ENCODE peak calls at places on chromosomes 11 and 22, in seven cellular contexts. R, E, Q, I, Y, A and T are unnamed samples. For H3K4me1, the result is how much of the 10 kb centered on the place peaks cover.

GRCh38 chr11:74701351-74701750 is 29.9 kb downstream of the CHRDL2 start:
- DNase-seq in R (no peak), E (no peak), Q (no peak), I (no peak), Y (no peak), A (no peak), T (no peak)

GRCh38 chr11:101706541-101706940 is 122.7 kb upstream of the TRPC6 start:
- DNase-seq in R (no peak), E (no peak), Q (no peak), I (no peak), Y (no peak), A (no peak), T (no peak)

GRCh38 chr11:11027271-11027670 is 169.4 kb upstream of the ZBED5 start:
- DNase-seq in R (no peak), E (no peak), Q (no peak), I (no peak), Y (no peak), A (no peak), T (no peak)

GRCh38 chr11:9273430-9274336 is 8.5 kb upstream of the DENND5A start:
- DNase-seq in R (no peak), E (no peak), Q (no peak), I (no peak), Y (no peak), A (no peak), T (no peak)

GRCh38 chr11:2534131-2534956 is 89.5 kb downstream of the KCNQ1 start:
- DNase-seq in R (no peak), E (no peak), Q (peak), I (no peak), Y (peak), A (no peak), T (no peak)

GRCh38 chr22:44271010-44271500 is 41.7 kb downstream of the SHISAL1 start:
- DNase-seq in R (no peak), E (no peak), Q (no peak), I (no peak), Y (no peak), A (no peak), T (no peak)

GRCh38 chr11:116500833-116501622 is 271.8 kb downstream of the BUD13 start:
- DNase-seq in R (no peak), E (no peak), Q (no peak), I (no peak), Y (no peak), A (no peak), T (no peak)

GRCh38 chr11:130523609-130524008 is 75.2 kb downstream of the ADAMTS15 start:
- DNase-seq in R (no peak), E (no peak), Q (no peak), I (no peak), Y (peak), A (no peak), T (no peak)

GRCh38 chr11:11113676-11114075 is 239.4 kb downstream of the CSNK2A3 start:
- DNase-seq in R (no peak), E (no peak), Q (no peak), I (no peak), Y (no peak), A (no peak), T (no peak)

GRCh38 chr11:65560555-65561418 is 2.6 kb upstream of the LTBP3 start:
- DNase-seq in R (peak), E (peak), Q (peak), I (peak), Y (peak), A (no peak), T (no peak)

GRCh38 chr11:67530282-67530592 is 7.0 kb upstream of the CABP2 start:
- DNase-seq in R (no peak), E (no peak), Q (no peak), I (no peak), Y (no peak), A (no peak), T (no peak)

GRCh38 chr11:111718436-111719325 is 47.5 kb downstream of the PPP2R1B start:
- DNase-seq in R (no peak), E (peak), Q (peak), I (no peak), Y (peak), A (no peak), T (no peak)

GRCh38 chr11:113350646-113351045 is 36.3 kb downstream of the TTC12 start:
- DNase-seq in R (no peak), E (no peak), Q (no peak), I (no peak), Y (no peak), A (no peak), T (no peak)

GRCh38 chr22:19772422-19772672 is 11.8 kb downstream of the TBX1 start:
- DNase-seq in R (no peak), E (no peak), Q (no peak), I (no peak), Y (no peak), A (no peak), T (no peak)

GRCh38 chr22:32858121-32858703 is 56.7 kb downstream of the TIMP3 start:
- DNase-seq in R (no peak), E (no peak), Q (no peak), I (no peak), Y (no peak), A (no peak), T (no peak)

GRCh38 chr22:28589102-28589501 is 90.5 kb downstream of the TTC28 start:
- DNase-seq in R (no peak), E (no peak), Q (no peak), I (no peak), Y (no peak), A (no peak), T (no peak)

GRCh38 chr11:8732748-8733241 is 50.2 kb downstream of the RPL27A start:
- DNase-seq in R (peak), E (no peak), Q (no peak), I (no peak), Y (peak), A (no peak), T (no peak)

GRCh38 chr22:17266261-17266971 is 47.2 kb upstream of the ADA2 start:
- DNase-seq in R (peak), E (peak), Q (peak), I (no peak), Y (no peak), A (no peak), T (no peak)

GRCh38 chr11:108733479-108734116 is 68.7 kb downstream of the DDX10 start:
- DNase-seq in R (no peak), E (no peak), Q (no peak), I (no peak), Y (no peak), A (no peak), T (no peak)

GRCh38 chr11:36719708-36720107 is 121.7 kb upstream of the RAG2 start:
- DNase-seq in R (no peak), E (no peak), Q (no peak), I (no peak), Y (no peak), A (no peak), T (no peak)

GRCh38 chr11:100434821-100435641 is 252.1 kb upstream of the ARHGAP42 start:
- DNase-seq in R (no peak), E (no peak), Q (peak), I (no peak), Y (no peak), A (no peak), T (no peak)

GRCh38 chr11:92050305-92050704 is 174.3 kb upstream of the FAT3 start:
- DNase-seq in R (no peak), E (no peak), Q (no peak), I (no peak), Y (no peak), A (no peak), T (no peak)

GRCh38 chr11:109029927-109030326 is 365.1 kb downstream of the DDX10 start:
- DNase-seq in R (no peak), E (no peak), Q (no peak), I (no peak), Y (no peak), A (no peak), T (no peak)

GRCh38 chr11:76155455-76156232 is 50.7 kb downstream of the WNT11 start:
- DNase-seq in R (no peak), E (no peak), Q (no peak), I (no peak), Y (no peak), A (no peak), T (no peak)

GRCh38 chr22:40387758-40388157 is 17.4 kb downstream of the SGSM3 start:
- DNase-seq in R (no peak), E (peak), Q (peak), I (no peak), Y (no peak), A (no peak), T (no peak)

GRCh38 chr11:35373284-35373933 is 45.9 kb downstream of the SLC1A2 start:
- DNase-seq in R (no peak), E (peak), Q (peak), I (no peak), Y (no peak), A (no peak), T (no peak)

GRCh38 chr11:3133456-3134217 is 31.5 kb downstream of the OSBPL5 start:
- DNase-seq in R (no peak), E (no peak), Q (no peak), I (no peak), Y (peak), A (no peak), T (no peak)

GRCh38 chr11:6612816-6613136 is 760 bp upstream of the TAF10 start:
- DNase-seq in R (no peak), E (peak), Q (no peak), I (peak), Y (no peak), A (no peak), T (no peak)

GRCh38 chr11:36333468-36333867 is 37.4 kb downstream of the PRR5L start:
- DNase-seq in R (no peak), E (no peak), Q (no peak), I (no peak), Y (no peak), A (no peak), T (no peak)

GRCh38 chr22:41123151-41123550 is 30.8 kb downstream of the EP300 start:
- DNase-seq in R (no peak), E (no peak), Q (no peak), I (no peak), Y (no peak), A (no peak), T (no peak)

GRCh38 chr11:95108159-95108611 is 18.5 kb downstream of the ENDOD1 start:
- DNase-seq in R (no peak), E (peak), Q (peak), I (peak), Y (no peak), A (no peak), T (no peak)

GRCh38 chr11:31919175-31919574 is 108.1 kb upstream of the PAX6 start:
- DNase-seq in R (no peak), E (no peak), Q (no peak), I (no peak), Y (no peak), A (no peak), T (no peak)

GRCh38 chr11:31915867-31916266 is 104.7 kb upstream of the PAX6 start:
- DNase-seq in R (no peak), E (no peak), Q (no peak), I (no peak), Y (no peak), A (no peak), T (no peak)

GRCh38 chr11:31910950-31911576 is 99.9 kb upstream of the PAX6 start:
- DNase-seq in R (no peak), E (no peak), Q (no peak), I (no peak), Y (no peak), A (no peak), T (no peak)

GRCh38 chr11:31912808-31913207 is 101.7 kb upstream of the PAX6 start:
- DNase-seq in R (no peak), E (no peak), Q (no peak), I (no peak), Y (no peak), A (no peak), T (no peak)

DNA sequence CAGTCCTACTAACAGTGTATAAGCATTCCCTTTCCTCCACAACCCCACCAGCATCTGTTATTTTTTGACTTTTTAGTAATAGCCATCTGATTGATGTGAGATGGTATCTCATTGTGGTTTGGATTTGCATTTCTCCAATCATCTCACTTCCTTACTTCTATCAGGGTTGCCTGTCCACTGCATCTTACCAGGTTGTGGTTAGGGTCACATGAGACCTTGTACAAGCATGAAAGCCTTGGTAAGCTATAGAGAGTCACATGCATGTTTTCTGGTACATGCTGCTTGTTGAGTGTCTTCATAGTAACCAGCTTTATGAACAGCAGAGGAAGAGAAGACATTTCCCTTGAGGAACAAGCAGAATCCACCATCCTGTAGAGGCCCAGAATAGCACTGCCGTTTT is 102.9 kb upstream of the PAX6 start:
- DNase-seq in R (no peak), E (no peak), Q (no peak), I (no peak), Y (no peak), A (no peak), T (no peak)
- H3K27ac ChIP-seq in R (no peak), E (no peak), Q (no peak), I (no peak), Y (no peak), A (no peak), T (no peak)

GRCh38 chr22:42365337-42365865 is 66.8 kb downstream of the NFAM1 start:
- DNase-seq in R (peak), E (no peak), Q (peak), I (peak), Y (peak), A (no peak), T (no peak)
- H3K4me1 ChIP-seq in R (under half), E (under half), Q (under half), I (under half), Y (half or more), A (under half), T (under half)

DNA sequence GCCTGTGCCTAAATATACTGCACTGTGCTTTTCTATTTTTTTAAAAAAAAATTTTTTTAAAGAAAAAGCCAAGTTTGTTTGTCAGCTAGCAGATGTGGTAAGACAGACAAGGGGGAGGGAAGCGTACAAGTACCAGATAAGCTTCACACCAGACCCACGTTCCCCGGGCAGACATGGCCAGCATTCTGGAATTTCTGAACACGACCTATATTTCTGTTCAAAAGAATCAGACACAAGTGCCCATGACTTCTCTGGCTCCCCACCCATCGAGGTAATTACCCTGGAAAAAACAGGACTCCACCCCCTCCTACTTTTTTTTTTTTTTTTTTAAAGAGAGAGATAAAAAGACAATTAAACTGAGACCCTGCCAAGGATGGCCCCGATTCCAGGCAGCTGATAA is 425.4 kb downstream of the SHANK2 start:
- DNase-seq in R (no peak), E (no peak), Q (no peak), I (no peak), Y (no peak), A (no peak), T (no peak)
- H3K4me3 ChIP-seq in R (no peak), E (no peak), Q (no peak), I (peak), Y (peak), A (no peak), T (no peak)

DNA sequence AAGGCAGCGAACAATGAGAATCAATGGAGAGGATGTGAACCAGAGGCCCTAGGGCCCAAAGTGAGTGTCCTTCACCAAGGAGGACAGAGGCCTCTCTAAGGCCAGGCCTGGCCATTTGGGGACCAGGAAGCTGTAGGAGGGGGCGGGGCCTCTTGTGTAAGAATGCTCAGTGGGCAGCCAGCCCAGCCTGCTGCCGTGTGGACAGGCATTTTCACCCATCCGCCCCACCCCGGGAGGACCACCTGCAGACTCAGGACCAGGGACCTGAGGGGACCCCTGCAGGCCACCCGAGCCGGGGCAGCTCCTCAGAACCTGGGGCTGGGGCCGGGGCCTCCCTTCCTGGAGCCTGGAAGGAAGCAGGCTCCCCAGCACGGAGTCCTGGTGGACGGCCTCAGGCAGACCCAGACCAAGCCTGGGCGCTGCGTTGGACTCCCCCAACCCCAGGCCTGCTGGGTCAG is 1.7 kb upstream of the TRABD start:
- DNase-seq in R (peak), E (peak), Q (peak), I (peak), Y (peak), A (no peak), T (no peak)
- H3K27ac ChIP-seq in R (no peak), E (peak), Q (no peak), I (no peak), Y (peak), A (no peak), T (no peak)

GRCh38 chr11:57646756-57647303 is 2.9 kb downstream of the YPEL4 start:
- DNase-seq in R (peak), E (no peak), Q (peak), I (no peak), Y (no peak), A (no peak), T (no peak)
- H3K4me1 ChIP-seq in R (under half), E (under half), Q (half or more), I (half or more), Y (half or more), A (under half), T (under half)